ENCODE peak calls at places on chromosomes 5 and 9, in seven cellular contexts. E is NB4; D is GM23248; L is myocyte; T is AG09309; B is prostate gland; O is CD4-positive, CD25-positive, alpha-beta regulatory T cell. S is an unnamed sample.

GRCh38 chr9:4475301-4475700 is 15.0 kb upstream of the SLC1A1 start:
- DNase-seq in E (no peak), D (no peak), L (no peak), T (no peak), B (no peak), O (no peak), S (no peak)

GRCh38 chr9:132802121-132802795 is 75.8 kb downstream of the AK8 start:
- DNase-seq in E (no peak), D (no peak), L (no peak), T (no peak), B (no peak), O (no peak), S (no peak)

GRCh38 chr5:169325273-169325672 is 24.3 kb upstream of the SLIT3 start:
- DNase-seq in E (no peak), D (no peak), L (no peak), T (no peak), B (no peak), O (no peak), S (no peak)

GRCh38 chr9:91001146-91001611 is 199.6 kb downstream of the SYK start:
- DNase-seq in E (no peak), D (peak; percentile 79), L (peak; percentile 22), T (no peak), B (peak; percentile 47), O (no peak), S (peak; percentile 61)

GRCh38 chr9:7402704-7403389 is 396.7 kb downstream of the DMAC1 start:
- DNase-seq in E (no peak), D (no peak), L (peak; percentile 81), T (peak; percentile 10), B (no peak), O (no peak), S (no peak)

GRCh38 chr5:172901012-172901780 is 58.0 kb upstream of the RPL26L1 start:
- DNase-seq in E (peak; percentile 24), D (peak; percentile 76), L (peak; percentile 91), T (no peak), B (no peak), O (no peak), S (peak; percentile 79)

GRCh38 chr9:95505676-95506437 is 10.9 kb downstream of the PTCH1 start:
- DNase-seq in E (peak; percentile 75), D (peak; percentile 67), L (peak; percentile 61), T (no peak), B (peak; percentile 56), O (no peak), S (peak; percentile 68)

GRCh38 chr9:121765021-121765950 is 113.9 kb downstream of the DAB2IP start:
- DNase-seq in E (no peak), D (peak; percentile 62), L (peak; percentile 61), T (no peak), B (no peak), O (no peak), S (no peak)

GRCh38 chr5:80408475-80408875 is 611 bp downstream of the ZFYVE16 start:
- DNase-seq in E (peak; percentile 81), D (peak; percentile 72), L (peak; percentile 76), T (no peak), B (no peak), O (peak; percentile 39), S (no peak)

GRCh38 chr5:131548190-131548589 is 86.8 kb downstream of the RAPGEF6 start:
- DNase-seq in E (no peak), D (no peak), L (no peak), T (no peak), B (no peak), O (no peak), S (no peak)

S was measured in ureter.